ENCODE peak calls at places on chromosomes 7 and 10, in six cellular contexts. One of them, this sample, is unnamed.

GRCh38 chr10:98576096-98576495 is 129.4 kb upstream of the HPS1 start:
- DNase-seq in stimulated activated CD8-positive, alpha-beta memory T cell treated with anti-CD3 and anti-CD28 coated beads, Interleukin-7, amount 100 ng/mL, for 1 hour: no peak
- DNase-seq in AG09309: no peak
- DNase-seq in naive thymus-derived CD8-positive, alpha-beta T cell: no peak
- DNase-seq in activated CD4-positive, alpha-beta memory T cell treated with anti-CD3 and anti-CD28 coated beads for 36 hours: no peak
- DNase-seq in prostate gland: no peak
- DNase-seq in this sample: no peak

GRCh38 chr10:97154789-97155188 is 31.0 kb downstream of the SLIT1 start:
- DNase-seq in stimulated activated CD8-positive, alpha-beta memory T cell treated with anti-CD3 and anti-CD28 coated beads, Interleukin-7, amount 100 ng/mL, for 1 hour: no peak
- DNase-seq in AG09309: no peak
- DNase-seq in naive thymus-derived CD8-positive, alpha-beta T cell: no peak
- DNase-seq in activated CD4-positive, alpha-beta memory T cell treated with anti-CD3 and anti-CD28 coated beads for 36 hours: no peak
- DNase-seq in prostate gland: no peak
- DNase-seq in this sample: no peak

GRCh38 chr10:52446391-52446790 is 132.3 kb downstream of the DKK1 start:
- DNase-seq in stimulated activated CD8-positive, alpha-beta memory T cell treated with anti-CD3 and anti-CD28 coated beads, Interleukin-7, amount 100 ng/mL, for 1 hour: no peak
- DNase-seq in AG09309: no peak
- DNase-seq in naive thymus-derived CD8-positive, alpha-beta T cell: no peak
- DNase-seq in activated CD4-positive, alpha-beta memory T cell treated with anti-CD3 and anti-CD28 coated beads for 36 hours: no peak
- DNase-seq in prostate gland: no peak
- DNase-seq in this sample: no peak

GRCh38 chr7:96188623-96188991 is 133.3 kb downstream of the SLC25A13 start:
- DNase-seq in stimulated activated CD8-positive, alpha-beta memory T cell treated with anti-CD3 and anti-CD28 coated beads, Interleukin-7, amount 100 ng/mL, for 1 hour: no peak
- DNase-seq in AG09309: no peak
- DNase-seq in naive thymus-derived CD8-positive, alpha-beta T cell: no peak
- DNase-seq in activated CD4-positive, alpha-beta memory T cell treated with anti-CD3 and anti-CD28 coated beads for 36 hours: no peak
- DNase-seq in prostate gland: no peak
- DNase-seq in this sample: no peak

GRCh38 chr10:86255405-86256251 is 111.0 kb downstream of the GRID1 start:
- DNase-seq in stimulated activated CD8-positive, alpha-beta memory T cell treated with anti-CD3 and anti-CD28 coated beads, Interleukin-7, amount 100 ng/mL, for 1 hour: no peak
- DNase-seq in AG09309: no peak
- DNase-seq in naive thymus-derived CD8-positive, alpha-beta T cell: no peak
- DNase-seq in activated CD4-positive, alpha-beta memory T cell treated with anti-CD3 and anti-CD28 coated beads for 36 hours: no peak
- DNase-seq in prostate gland: no peak
- DNase-seq in this sample: no peak

GRCh38 chr7:95089414-95089813 is 182.0 kb downstream of the PPP1R9A start:
- DNase-seq in stimulated activated CD8-positive, alpha-beta memory T cell treated with anti-CD3 and anti-CD28 coated beads, Interleukin-7, amount 100 ng/mL, for 1 hour: no peak
- DNase-seq in AG09309: no peak
- DNase-seq in naive thymus-derived CD8-positive, alpha-beta T cell: no peak
- DNase-seq in activated CD4-positive, alpha-beta memory T cell treated with anti-CD3 and anti-CD28 coated beads for 36 hours: no peak
- DNase-seq in prostate gland: no peak
- DNase-seq in this sample: no peak

GRCh38 chr7:55247466-55247865 is 117.7 kb upstream of the LANCL2 start:
- DNase-seq in stimulated activated CD8-positive, alpha-beta memory T cell treated with anti-CD3 and anti-CD28 coated beads, Interleukin-7, amount 100 ng/mL, for 1 hour: no peak
- DNase-seq in AG09309: no peak
- DNase-seq in naive thymus-derived CD8-positive, alpha-beta T cell: no peak
- DNase-seq in activated CD4-positive, alpha-beta memory T cell treated with anti-CD3 and anti-CD28 coated beads for 36 hours: no peak
- DNase-seq in prostate gland: no peak
- DNase-seq in this sample: no peak

GRCh38 chr7:13852281-13852968 is 137.0 kb downstream of the ETV1 start:
- DNase-seq in stimulated activated CD8-positive, alpha-beta memory T cell treated with anti-CD3 and anti-CD28 coated beads, Interleukin-7, amount 100 ng/mL, for 1 hour: no peak
- DNase-seq in AG09309: no peak
- DNase-seq in naive thymus-derived CD8-positive, alpha-beta T cell: no peak
- DNase-seq in activated CD4-positive, alpha-beta memory T cell treated with anti-CD3 and anti-CD28 coated beads for 36 hours: no peak
- DNase-seq in prostate gland: no peak
- DNase-seq in this sample: no peak

GRCh38 chr7:67854784-67855183 is 858.2 kb downstream of the TYW1 start:
- DNase-seq in stimulated activated CD8-positive, alpha-beta memory T cell treated with anti-CD3 and anti-CD28 coated beads, Interleukin-7, amount 100 ng/mL, for 1 hour: no peak
- DNase-seq in AG09309: no peak
- DNase-seq in naive thymus-derived CD8-positive, alpha-beta T cell: no peak
- DNase-seq in activated CD4-positive, alpha-beta memory T cell treated with anti-CD3 and anti-CD28 coated beads for 36 hours: no peak
- DNase-seq in prostate gland: no peak
- DNase-seq in this sample: no peak

GRCh38 chr7:128948312-128948973 is 10.7 kb downstream of the IRF5 start:
- DNase-seq in stimulated activated CD8-positive, alpha-beta memory T cell treated with anti-CD3 and anti-CD28 coated beads, Interleukin-7, amount 100 ng/mL, for 1 hour: no peak
- DNase-seq in AG09309: no peak
- DNase-seq in naive thymus-derived CD8-positive, alpha-beta T cell: no peak
- DNase-seq in activated CD4-positive, alpha-beta memory T cell treated with anti-CD3 and anti-CD28 coated beads for 36 hours: no peak
- DNase-seq in prostate gland: no peak
- DNase-seq in this sample: no peak

GRCh38 chr10:21494221-21495001 is 31.1 kb downstream of the SKIDA1 start:
- DNase-seq in stimulated activated CD8-positive, alpha-beta memory T cell treated with anti-CD3 and anti-CD28 coated beads, Interleukin-7, amount 100 ng/mL, for 1 hour: no peak
- DNase-seq in AG09309: no peak
- DNase-seq in naive thymus-derived CD8-positive, alpha-beta T cell: no peak
- DNase-seq in activated CD4-positive, alpha-beta memory T cell treated with anti-CD3 and anti-CD28 coated beads for 36 hours: peak
- DNase-seq in prostate gland: no peak
- DNase-seq in this sample: no peak

GRCh38 chr10:22849077-22849810 is 78.6 kb upstream of the ARMC3 start:
- DNase-seq in stimulated activated CD8-positive, alpha-beta memory T cell treated with anti-CD3 and anti-CD28 coated beads, Interleukin-7, amount 100 ng/mL, for 1 hour: no peak
- DNase-seq in AG09309: no peak
- DNase-seq in naive thymus-derived CD8-positive, alpha-beta T cell: no peak
- DNase-seq in activated CD4-positive, alpha-beta memory T cell treated with anti-CD3 and anti-CD28 coated beads for 36 hours: peak
- DNase-seq in prostate gland: peak
- DNase-seq in this sample: no peak

This sample was measured in NCI-H2029.